ENCODE peak calls at places on chromosomes 16 and 17, in five cellular contexts. U, F, B, P and R are unnamed samples.

GRCh38 chr16:1048442-1049112 is 24.0 kb upstream of the SSTR5 start:
- DNase-seq in P (peak), B (no peak), F (no peak), U (peak), R (no peak)

GRCh38 chr17:72498671-72499210 is 377.9 kb downstream of the SOX9 start:
- DNase-seq in U (no peak), F (no peak), B (no peak), P (no peak), R (no peak)

GRCh38 chr16:30984669-30985400 is at the start of gene HSD3B7:
- DNase-seq in F (peak), U (peak), B (peak), P (peak), R (no peak)

GRCh38 chr17:27577124-27577761 is 53.7 kb upstream of the LGALS9 start:
- DNase-seq in F (no peak), P (no peak), B (no peak), U (no peak), R (peak)

GRCh38 chr16:1040346-1040745 is 32.2 kb upstream of the SSTR5 start:
- DNase-seq in F (no peak), P (no peak), U (peak), B (no peak), R (no peak)

GRCh38 chr17:61415374-61416210 is 15.9 kb downstream of the TBX2 start:
- DNase-seq in B (no peak), F (no peak), U (no peak), P (no peak), R (no peak)

GRCh38 chr17:45719335-45720071 is 64.6 kb upstream of the CRHR1 start:
- DNase-seq in P (no peak), F (peak), U (no peak), B (no peak), R (peak)

GRCh38 chr16:60811051-60811608 is 1225.1 kb downstream of the CDH8 start:
- DNase-seq in P (no peak), F (no peak), U (no peak), B (no peak), R (no peak)

GRCh38 chr17:3667366-3668278 is 756 bp downstream of the TAX1BP3 start:
- DNase-seq in P (peak), B (no peak), U (peak), F (peak), R (peak)

GRCh38 chr16:12826559-12826958 is 22.9 kb upstream of the CPPED1 start:
- DNase-seq in U (no peak), B (no peak), F (no peak), P (no peak), R (no peak)

GRCh38 chr17:80647746-80648145 is 103.1 kb downstream of the RPTOR start:
- DNase-seq in F (peak), U (no peak), B (no peak), P (no peak), R (peak)

GRCh38 chr17:58228679-58229078 is 9.6 kb upstream of the MKS1 start:
- DNase-seq in U (no peak), P (no peak), B (no peak), F (no peak), R (no peak)

GRCh38 chr16:20114356-20114755 is 40.7 kb upstream of the GPR139 start:
- DNase-seq in F (no peak), P (no peak), U (no peak), B (no peak), R (no peak)

GRCh38 chr17:1522626-1523025 is 6.2 kb upstream of the INPP5K start:
- DNase-seq in B (no peak), P (no peak), U (no peak), F (no peak), R (no peak)

GRCh38 chr17:76884995-76885896 is 17.0 kb downstream of the MGAT5B start:
- DNase-seq in F (no peak), B (no peak), P (no peak), U (no peak), R (no peak)

GRCh38 chr16:79071424-79071823 is 529.1 kb downstream of the MAF start:
- DNase-seq in F (no peak), U (no peak), P (no peak), B (no peak), R (no peak)

GRCh38 chr17:74459622-74460021 is 6.8 kb upstream of the CD300A start:
- DNase-seq in B (no peak), P (no peak), F (no peak), U (no peak), R (no peak)

DNA sequence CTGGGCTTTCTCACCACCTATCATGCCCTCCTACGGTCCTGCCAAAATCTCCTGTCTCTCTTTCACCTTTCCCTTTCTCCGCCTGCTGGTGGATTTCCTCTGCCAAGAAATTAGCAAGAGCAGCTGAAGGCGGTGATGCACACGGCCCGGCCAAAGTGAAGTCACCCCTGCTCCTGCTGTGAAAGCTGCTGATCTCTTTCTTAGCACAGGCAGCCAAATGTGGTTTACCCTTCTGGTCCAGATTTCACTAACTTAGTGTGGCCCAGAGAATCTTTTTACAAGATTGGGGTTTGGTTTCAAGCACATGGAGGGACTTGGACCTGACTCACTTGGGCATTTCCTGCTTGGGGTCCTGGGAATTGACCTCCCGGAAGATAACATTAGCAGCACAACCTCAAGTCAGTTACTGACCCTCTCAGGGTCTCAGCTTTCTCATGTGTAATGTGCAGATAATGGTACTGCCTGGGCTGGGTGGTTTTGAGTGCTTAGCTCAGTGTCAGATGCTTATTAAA is 155.7 kb downstream of the SOCS1 start:
- DNase-seq in P (peak), F (peak), B (peak), U (peak), R (peak)
- TF ChIP-seq CTCF in P (peak), F (peak), B (no peak), U (no peak), R (peak)

GRCh38 chr17:40071720-40072480 is 9.1 kb downstream of the THRA start:
- DNase-seq in P (peak), U (peak), F (no peak), B (no peak), R (no peak)
- H3K4me3 ChIP-seq in P (peak), U (no peak), F (no peak), B (no peak), R (no peak)

DNA sequence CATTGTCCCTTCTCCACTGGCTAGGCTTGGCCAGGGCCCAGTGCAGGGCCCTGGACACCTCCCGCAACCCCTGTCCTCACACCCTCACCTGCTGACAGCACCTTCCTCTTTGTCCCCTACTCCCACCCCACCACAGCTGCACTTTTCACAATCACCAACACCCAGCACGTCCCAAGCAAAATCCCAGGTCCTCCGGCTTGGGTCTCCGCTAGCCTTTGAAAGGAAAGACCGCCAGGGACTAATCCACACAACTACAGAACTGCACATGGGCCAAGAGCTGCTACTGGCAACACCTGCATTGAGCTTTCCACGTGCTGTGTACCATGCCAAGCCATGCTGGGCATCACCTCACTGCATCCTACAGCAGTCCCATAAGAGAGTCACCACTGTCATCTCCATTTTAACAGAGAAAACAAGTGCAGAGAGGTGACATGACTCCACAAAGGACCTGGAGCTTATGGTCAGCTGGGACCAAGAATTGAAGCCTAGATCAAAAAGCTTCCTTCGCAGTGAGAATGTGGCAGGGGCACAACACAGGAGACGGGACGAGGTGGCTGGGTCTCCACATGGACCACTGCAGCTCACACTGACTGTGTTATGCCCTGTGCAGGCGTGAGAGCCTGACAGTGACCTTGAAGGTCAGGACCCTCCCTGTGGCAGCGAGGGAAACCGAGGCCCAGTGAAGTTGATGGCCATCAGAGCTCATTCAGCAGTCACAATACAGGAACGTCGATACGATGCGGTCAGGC is 22.5 kb downstream of the FBXO31 start:
- DNase-seq in F (no peak), B (no peak), P (no peak), U (no peak), R (no peak)
- TF ChIP-seq CTCF in F (no peak), B (no peak), P (no peak), U (no peak), R (no peak)

GRCh38 chr17:49971848-49972485 is 3.0 kb downstream of the DLX4 start:
- DNase-seq in B (no peak), P (no peak), F (no peak), U (no peak), R (no peak)
- H3K4me3 ChIP-seq in B (no peak), P (peak), F (no peak), U (peak), R (no peak)

GRCh38 chr16:10180771-10181163 is 1.5 kb downstream of the GRIN2A start:
- DNase-seq in U (peak), P (no peak), B (peak), F (no peak), R (no peak)
- TF ChIP-seq CTCF in U (peak), P (peak), B (peak), F (peak), R (peak)